ENCODE peak calls at places on chromosomes 16 and 17, in four cellular contexts. K, B, D and C are unnamed samples.

GRCh38 chr16:68823401-68823800 is 19.9 kb upstream of the TANGO6 start:
- DNase-seq in B (no peak), D (peak), K (peak), C (no peak)

GRCh38 chr16:82636485-82636884 is 9.7 kb downstream of the CDH13 start:
- DNase-seq in D (peak), K (no peak), B (no peak), C (no peak)

GRCh38 chr17:41065829-41066624 is at the start of gene KRTAP2-4:
- DNase-seq in K (peak), B (no peak), D (peak), C (no peak)

GRCh38 chr17:77476006-77476405 is 335.2 kb downstream of the SEC14L1 start:
- DNase-seq in B (no peak), K (no peak), D (no peak), C (no peak)

GRCh38 chr16:19831678-19832077 is 53.0 kb downstream of the GPRC5B start:
- DNase-seq in K (peak), D (peak), B (no peak), C (no peak)

GRCh38 chr16:56530872-56531271 is 11.0 kb upstream of the BBS2 start:
- DNase-seq in D (no peak), B (no peak), K (no peak), C (no peak)

GRCh38 chr17:55155867-55156560 is 108.7 kb upstream of the HLF start:
- DNase-seq in B (no peak), D (no peak), K (no peak), C (no peak)

GRCh38 chr17:16507918-16508533 is 16.0 kb upstream of the LRRC75A start:
- DNase-seq in K (no peak), B (no peak), D (no peak), C (no peak)

GRCh38 chr16:2795714-2796143 is 2.5 kb upstream of the PRSS41 start:
- DNase-seq in K (no peak), D (no peak), B (no peak), C (no peak)

GRCh38 chr17:73595068-73595865 is 49.0 kb downstream of the SDK2 start:
- DNase-seq in D (no peak), B (no peak), K (no peak), C (no peak)

GRCh38 chr17:27533874-27534815 is 77.9 kb downstream of the KSR1 start:
- DNase-seq in D (no peak), K (peak), B (no peak), C (no peak)

GRCh38 chr17:51118330-51119195 is 2.1 kb downstream of the SPAG9 start:
- DNase-seq in D (no peak), K (no peak), B (no peak), C (no peak)

GRCh38 chr16:48157794-48158193 is 2.0 kb upstream of the ABCC12 start:
- DNase-seq in D (no peak), K (no peak), B (no peak), C (no peak)

GRCh38 chr17:62705781-62706597 is 78.5 kb downstream of the MRC2 start:
- DNase-seq in K (no peak), D (no peak), B (no peak), C (no peak)

GRCh38 chr17:17994271-17994670 is 21.6 kb downstream of the DRC3 start:
- DNase-seq in B (no peak), D (no peak), K (no peak), C (no peak)

GRCh38 chr16:87897563-87898505 is 28.5 kb upstream of the SLC7A5 start:
- DNase-seq in B (no peak), K (no peak), D (no peak), C (no peak)

GRCh38 chr16:66728117-66728787 is 23.2 kb downstream of the DYNC1LI2 start:
- DNase-seq in B (no peak), K (no peak), D (peak), C (no peak)

GRCh38 chr17:27565874-27566672 is 64.9 kb upstream of the LGALS9 start:
- DNase-seq in K (no peak), D (no peak), B (no peak), C (peak)

GRCh38 chr17:73168667-73169066 is 3.9 kb downstream of the SSTR2 start:
- DNase-seq in K (no peak), B (no peak), D (no peak), C (no peak)

GRCh38 chr17:51500454-51500853 is 240.1 kb downstream of the UTP18 start:
- DNase-seq in K (no peak), D (no peak), B (no peak), C (no peak)

GRCh38 chr16:30354423-30355143 is 525 bp downstream of the CD2BP2 start:
- DNase-seq in K (no peak), B (no peak), D (no peak), C (no peak)

GRCh38 chr16:81601008-81601428 is 156.4 kb downstream of the CMIP start:
- DNase-seq in D (peak), B (no peak), K (no peak), C (no peak)

GRCh38 chr16:1193143-1193824 is 31.8 kb downstream of the TPSG1 start:
- DNase-seq in D (no peak), K (no peak), B (no peak), C (no peak)

GRCh38 chr16:81198635-81199034 is 39.9 kb upstream of the BCO1 start:
- DNase-seq in B (no peak), K (no peak), D (no peak), C (no peak)

GRCh38 chr17:70446446-70446845 is 277.1 kb downstream of the KCNJ2 start:
- DNase-seq in B (no peak), D (no peak), K (no peak), C (no peak)

GRCh38 chr17:20256144-20256543 is 211.2 kb downstream of the LGALS9B start:
- DNase-seq in D (no peak), B (no peak), K (no peak), C (no peak)

GRCh38 chr16:65988019-65988418 is 378.5 kb upstream of the CDH5 start:
- DNase-seq in D (no peak), B (no peak), K (no peak), C (no peak)

GRCh38 chr16:27232061-27232841 is 28.9 kb downstream of the KDM8 start:
- DNase-seq in D (no peak), K (no peak), B (no peak), C (no peak)

GRCh38 chr16:3673676-3674377 is 19.3 kb downstream of the DNASE1 start:
- DNase-seq in B (no peak), K (no peak), D (no peak), C (no peak)

GRCh38 chr17:489758-490329 is 137.2 kb upstream of the RPH3AL start:
- DNase-seq in K (no peak), D (peak), B (no peak), C (no peak)

GRCh38 chr17:10742431-10742830 is 12.6 kb upstream of the TMEM220 start:
- DNase-seq in K (no peak), D (no peak), B (no peak), C (no peak)

GRCh38 chr16:87371261-87371866 is 12.2 kb downstream of the FBXO31 start:
- DNase-seq in K (no peak), D (no peak), B (no peak), C (no peak)

GRCh38 chr16:52861614-52862022 is 191.1 kb downstream of the CHD9NB start:
- DNase-seq in B (no peak), K (no peak), D (no peak), C (no peak)

GRCh38 chr17:520447-521167 is 168.0 kb upstream of the RPH3AL start:
- DNase-seq in D (no peak), B (no peak), K (peak), C (no peak)

GRCh38 chr16:46756772-46757171 is 8.6 kb upstream of the MYLK3 start:
- DNase-seq in D (no peak), B (no peak), K (no peak), C (no peak)

GRCh38 chr16:20614201-20615141 is 38.3 kb upstream of the ACSM2B start:
- DNase-seq in D (no peak), B (no peak), K (no peak), C (no peak)

GRCh38 chr17:48592097-48592496 is 1.5 kb downstream of the HOXB5 start:
- DNase-seq in K (no peak), D (no peak), B (no peak), C (no peak)